ENCODE peak calls at places on chromosomes 4 and X, in five cellular contexts. T is GM12878, F is K562, V is SK-N-SH, U is HepG2. Y is an unnamed sample. For H3K79me2, the result is how much of the 10 kb centered on the place peaks cover.

GRCh38 chr4:5045099-5045498 is 6.2 kb upstream of the STK32B start:
- DNase-seq in T (no peak), F (no peak), V (no peak), U (no peak), Y (no peak)

GRCh38 chrX:129842510-129843208 is 1.0 kb downstream of the ZDHHC9 start:
- DNase-seq in T (no peak), F (no peak), V (peak), U (peak), Y (no peak)

GRCh38 chr4:2416564-2417195 is 1.8 kb downstream of the ZFYVE28 start:
- DNase-seq in T (no peak), F (peak), V (peak), U (no peak), Y (no peak)

GRCh38 chrX:132040066-132040465 is 17.0 kb downstream of the STK26 start:
- DNase-seq in T (no peak), F (no peak), V (no peak), U (no peak), Y (no peak)

GRCh38 chr4:98199247-98199646 is 56.0 kb upstream of the STPG2 start:
- DNase-seq in T (no peak), F (no peak), V (no peak), U (no peak), Y (no peak)

GRCh38 chr4:185966549-185966948 is 102.4 kb upstream of the TLR3 start:
- DNase-seq in T (no peak), F (no peak), V (no peak), U (no peak), Y (no peak)

GRCh38 chr4:25943312-25943711 is 29.3 kb downstream of the SMIM20 start:
- DNase-seq in T (no peak), F (no peak), V (no peak), U (no peak), Y (no peak)

GRCh38 chr4:145081756-145082155 is 16.2 kb downstream of the ANAPC10 start:
- DNase-seq in T (no peak), F (no peak), V (no peak), U (no peak), Y (no peak)

GRCh38 chr4:620851-621261 is 4.5 kb upstream of the PDE6B start:
- DNase-seq in T (no peak), F (no peak), V (no peak), U (no peak), Y (no peak)

GRCh38 chrX:147958316-147958715 is 22.8 kb upstream of the FMR1NB start:
- DNase-seq in T (no peak), F (no peak), V (no peak), U (no peak), Y (no peak)

GRCh38 chr4:41181037-41181436 is 33.3 kb downstream of the APBB2 start:
- DNase-seq in T (no peak), F (no peak), V (no peak), U (no peak), Y (no peak)

GRCh38 chrX:9122504-9123245 is 88.7 kb upstream of the FAM9B start:
- DNase-seq in T (no peak), F (no peak), V (no peak), U (no peak), Y (no peak)

GRCh38 chr4:38931125-38931524 is 63.5 kb downstream of the FAM114A1 start:
- DNase-seq in T (no peak), F (no peak), V (no peak), U (no peak), Y (no peak)

GRCh38 chr4:111946789-111947188 is 198.5 kb upstream of the FAM241A start:
- DNase-seq in T (no peak), F (no peak), V (no peak), U (no peak), Y (no peak)

GRCh38 chrX:3815896-3816664 is 102.6 kb upstream of the PRKX start:
- DNase-seq in T (peak), F (peak), V (peak), U (peak), Y (peak)

GRCh38 chr4:119728692-119729593 is 100.3 kb upstream of the PDE5A start:
- DNase-seq in T (no peak), F (no peak), V (no peak), U (no peak), Y (no peak)

GRCh38 chr4:86977621-86978184 is 42.9 kb downstream of the AFF1 start:
- DNase-seq in T (peak), F (no peak), V (no peak), U (peak), Y (peak)

GRCh38 chr4:5383191-5383980 is 325.0 kb downstream of the EVC2 start:
- DNase-seq in T (no peak), F (no peak), V (no peak), U (no peak), Y (no peak)

GRCh38 chrX:39821011-39821708 is 276.6 kb downstream of the BCOR start:
- DNase-seq in T (no peak), F (no peak), V (peak), U (no peak), Y (no peak)

GRCh38 chr4:17336524-17336941 is 175.4 kb downstream of the QDPR start:
- DNase-seq in T (peak), F (no peak), V (no peak), U (peak), Y (peak)

GRCh38 chr4:129064717-129065116 is 28.6 kb downstream of the SCLT1 start:
- DNase-seq in T (no peak), F (no peak), V (no peak), U (no peak), Y (no peak)

GRCh38 chr4:168636040-168636439 is 139.2 kb downstream of the PALLD start:
- DNase-seq in T (no peak), F (no peak), V (no peak), U (no peak), Y (no peak)

GRCh38 chr4:168633474-168633873 is 136.6 kb downstream of the PALLD start:
- DNase-seq in T (no peak), F (no peak), V (no peak), U (no peak), Y (no peak)

GRCh38 chr4:168632246-168632832 is 135.5 kb downstream of the PALLD start:
- DNase-seq in T (no peak), F (no peak), V (no peak), U (no peak), Y (no peak)

GRCh38 chr4:168633071-168633470 is 136.2 kb downstream of the PALLD start:
- DNase-seq in T (no peak), F (no peak), V (no peak), U (no peak), Y (no peak)

DNA sequence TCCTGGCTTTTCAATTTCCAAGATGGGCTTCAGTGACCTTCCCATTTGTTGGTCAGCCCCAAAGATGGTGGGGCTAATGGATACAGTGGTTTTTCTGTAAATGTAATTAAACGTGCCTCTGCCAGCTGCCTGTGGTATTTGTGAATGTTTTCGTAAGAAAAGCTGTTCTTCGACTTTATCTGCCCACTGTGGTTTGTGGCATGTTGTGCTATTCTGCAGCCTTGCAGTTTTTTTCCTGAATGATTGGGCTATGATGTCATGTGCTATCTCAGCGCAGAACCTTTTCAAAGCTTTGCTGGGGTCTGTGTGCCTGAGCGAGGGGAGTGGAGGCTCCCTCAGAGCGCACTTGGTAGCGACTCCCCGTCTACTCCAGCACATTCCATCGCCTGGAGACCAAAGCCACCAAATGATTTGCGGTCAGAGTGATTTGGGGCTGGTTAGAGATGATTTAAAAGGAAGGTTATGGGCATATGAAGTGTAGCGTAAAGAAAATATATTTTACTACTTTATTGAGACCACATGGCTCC is 137.5 kb downstream of the PALLD start:
- DNase-seq in T (no peak), F (no peak), V (no peak), U (no peak), Y (no peak)
- TF ChIP-seq ZBTB33 in T (no peak), F (no peak), V (peak), U (no peak), Y (no peak)

GRCh38 chr4:48748949-48749596 is 31.0 kb downstream of the FRYL start:
- DNase-seq in T (no peak), F (no peak), V (no peak), U (no peak), Y (no peak)
- H3K79me2 ChIP-seq in T (half or more), F (half or more), V (half or more), U (under half), Y (half or more)

DNA sequence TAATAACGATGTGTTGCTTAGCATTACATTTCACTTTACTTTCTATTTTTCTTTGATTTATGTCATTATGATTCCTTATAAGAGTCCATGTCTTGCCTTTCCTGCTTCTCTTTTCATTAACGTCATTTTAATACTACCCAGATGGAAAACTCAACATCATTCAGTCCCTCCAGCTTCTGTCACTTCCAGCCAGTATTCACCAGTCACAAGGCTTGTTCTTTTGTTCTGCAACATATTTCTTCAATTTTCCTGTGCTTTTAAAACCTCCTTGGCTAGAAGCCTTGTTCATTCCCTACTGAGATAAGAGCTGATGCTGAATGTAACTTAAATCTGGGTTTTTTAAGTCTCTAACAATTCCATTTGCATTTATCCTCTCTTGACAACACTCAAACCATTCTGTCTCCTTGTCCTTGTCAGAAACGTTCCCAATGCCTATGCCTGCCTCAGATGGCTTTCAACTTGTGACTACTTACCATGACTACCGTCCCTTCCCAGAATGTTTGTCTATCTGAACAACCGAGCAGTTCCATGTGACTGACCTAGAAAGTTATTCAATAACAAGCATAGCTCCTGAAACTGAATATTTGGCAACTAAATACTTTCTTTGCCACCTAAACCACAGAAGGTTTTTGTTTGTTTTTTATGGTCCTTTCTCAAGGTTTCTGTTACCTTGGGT is 682.9 kb upstream of the GALNTL6 start:
- DNase-seq in T (no peak), F (no peak), V (no peak), U (peak), Y (no peak)
- TF ChIP-seq ZBTB33 in T (no peak), F (no peak), V (no peak), U (no peak), Y (no peak)

GRCh38 chr4:20323991-20324390 is 72.3 kb downstream of the SLIT2 start:
- DNase-seq in T (no peak), F (no peak), V (no peak), U (no peak), Y (no peak)
- H3K79me2 ChIP-seq in T (under half), F (under half), V (half or more), U (under half), Y (under half)

GRCh38 chr4:77010841-77011354 is 61.3 kb downstream of the SEPTIN11 start:
- DNase-seq in T (no peak), F (no peak), V (no peak), U (no peak), Y (no peak)

GRCh38 chr4:77006753-77007355 is 57.3 kb downstream of the SEPTIN11 start:
- DNase-seq in T (no peak), F (no peak), V (peak), U (no peak), Y (no peak)

GRCh38 chr4:77009511-77010120 is 60.1 kb downstream of the SEPTIN11 start:
- DNase-seq in T (no peak), F (no peak), V (peak), U (no peak), Y (no peak)

GRCh38 chr4:77003400-77003799 is 53.8 kb downstream of the SEPTIN11 start:
- DNase-seq in T (no peak), F (no peak), V (no peak), U (no peak), Y (no peak)

DNA sequence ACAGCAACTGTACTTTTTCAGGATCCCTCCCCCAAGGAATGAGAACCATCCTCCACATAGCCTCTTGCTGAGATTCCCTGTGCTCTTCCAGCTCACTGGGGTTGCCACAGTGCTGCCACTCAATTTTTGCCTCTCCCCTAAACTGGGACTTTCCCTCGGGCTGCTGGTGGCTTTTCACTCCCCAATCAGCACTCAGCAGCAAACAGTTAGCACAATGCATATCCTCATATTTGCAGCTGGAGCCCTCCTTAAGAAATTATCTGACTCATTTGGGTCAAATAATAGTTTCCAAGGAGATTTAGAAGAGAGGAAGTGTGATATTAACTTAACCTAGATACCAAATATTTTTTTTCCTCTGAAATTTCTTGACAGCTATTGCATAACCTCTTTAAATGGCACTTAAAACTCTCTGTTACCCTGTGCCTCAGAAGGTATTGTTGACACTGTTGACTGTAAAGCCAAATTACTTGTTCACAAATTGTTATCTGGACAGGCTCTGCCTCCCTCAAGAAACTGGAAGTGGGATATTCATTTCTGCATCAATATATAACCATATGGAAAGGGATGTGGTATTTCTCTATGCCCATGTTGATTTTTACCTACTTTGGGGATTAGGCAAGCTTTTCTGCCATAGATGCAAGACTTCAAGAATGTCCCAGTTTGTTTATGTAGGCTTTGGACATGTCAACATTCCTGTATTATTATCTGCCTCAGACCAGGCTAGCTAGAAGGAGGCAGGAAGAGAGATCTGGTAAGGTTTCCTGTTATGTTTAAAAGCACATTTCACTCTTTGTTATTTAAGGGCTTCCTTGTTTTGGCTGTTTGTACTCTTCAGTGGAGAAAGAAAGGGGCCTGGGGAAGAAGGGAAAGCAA is 58.0 kb downstream of the SEPTIN11 start:
- DNase-seq in T (no peak), F (no peak), V (no peak), U (no peak), Y (no peak)
- TF ChIP-seq ZBTB33 in T (no peak), F (no peak), V (no peak), U (no peak), Y (no peak)

DNA sequence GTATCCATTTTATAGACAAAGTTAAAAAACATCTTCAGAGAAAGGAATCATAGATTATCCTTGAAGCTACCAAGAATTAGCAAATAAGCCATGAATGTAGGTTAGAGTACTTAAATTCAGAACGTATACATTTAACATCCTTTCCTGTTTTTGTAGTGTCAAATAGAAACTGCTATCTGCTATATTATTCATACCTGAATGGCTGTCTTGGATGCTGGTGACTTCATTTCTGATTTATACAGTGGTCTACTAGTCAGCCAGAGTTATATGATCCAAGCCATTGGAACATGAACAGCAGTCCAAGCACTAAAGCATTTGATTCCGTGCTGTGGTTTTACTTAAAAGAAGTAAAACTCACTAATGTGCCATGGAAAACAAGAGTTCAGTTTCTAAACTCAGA is 58.3 kb upstream of the VSIG4 start:
- DNase-seq in T (no peak), F (no peak), V (no peak), U (no peak), Y (no peak)
- H3K79me2 ChIP-seq in T (under half), F (under half), V (under half), U (under half), Y (under half)

DNA sequence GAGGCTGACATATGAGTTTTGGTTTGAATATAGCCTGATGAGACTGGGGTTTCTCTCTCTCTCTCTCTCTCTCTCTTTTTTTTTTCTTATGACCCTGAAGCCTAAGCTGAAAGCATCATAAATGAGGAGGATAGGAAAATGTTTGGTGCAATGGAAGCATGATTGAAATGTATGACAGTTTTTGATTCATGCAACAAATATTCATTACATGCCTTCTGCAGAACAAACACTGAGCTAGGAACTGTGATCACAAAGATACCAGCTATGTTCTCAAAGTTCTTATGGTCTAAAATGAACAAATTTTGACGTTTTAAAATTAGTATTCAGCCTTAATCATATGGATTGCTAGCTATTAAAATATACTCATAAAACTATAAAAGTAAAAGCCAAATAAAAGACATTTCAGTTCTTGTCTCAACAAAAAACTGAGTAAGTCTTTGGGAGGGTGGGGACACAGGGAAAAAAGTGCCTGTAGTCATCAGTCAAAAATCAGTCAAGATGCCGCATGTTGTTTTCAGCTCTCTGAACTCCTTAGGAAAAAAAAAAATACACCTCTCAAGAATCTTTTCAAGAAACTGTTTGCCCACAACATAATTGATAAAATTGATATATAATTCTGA is 57.2 kb downstream of the NKX6-1 start:
- DNase-seq in T (no peak), F (no peak), V (no peak), U (no peak), Y (no peak)
- TF ChIP-seq ZBTB33 in T (no peak), F (no peak), V (no peak), U (no peak), Y (no peak)

GRCh38 chr4:159111417-159111816 is 8.5 kb downstream of the RAPGEF2 start:
- DNase-seq in T (no peak), F (no peak), V (no peak), U (no peak), Y (no peak)
- H3K79me2 ChIP-seq in T (half or more), F (half or more), V (half or more), U (half or more), Y (half or more)

Y was measured in HCT116.